ENCODE peak calls at places on chromosomes 1 and 21, in eight cellular contexts. Z, K, H, D, P, F, L and C are unnamed samples.

GRCh38 chr1:65141394-65141793 is 6.6 kb upstream of the AK4 start:
- DNase-seq in F (no peak), H (peak), P (no peak), L (no peak), D (no peak), K (no peak), Z (peak), C (peak)

GRCh38 chr1:2192031-2192995 is 2.3 kb downstream of the FAAP20 start:
- DNase-seq in P (no peak), L (no peak), Z (no peak), D (no peak), F (peak), H (peak), K (no peak), C (no peak)

GRCh38 chr1:226202246-226202645 is 15.7 kb upstream of the ACBD3 start:
- DNase-seq in P (no peak), L (no peak), D (no peak), K (no peak), Z (no peak), F (no peak), H (no peak), C (no peak)

GRCh38 chr1:184181044-184181443 is 129.5 kb downstream of the TSEN15 start:
- DNase-seq in H (no peak), Z (no peak), K (no peak), D (no peak), L (no peak), P (no peak), F (no peak), C (no peak)

GRCh38 chr1:228472655-228473054 is 14.5 kb upstream of the RNF187 start:
- DNase-seq in F (no peak), K (no peak), D (no peak), H (no peak), Z (no peak), P (no peak), L (no peak), C (peak)

GRCh38 chr1:66168467-66168887 is 365.5 kb upstream of the SGIP1 start:
- DNase-seq in P (no peak), K (no peak), F (no peak), L (no peak), H (no peak), Z (peak), D (no peak), C (no peak)

GRCh38 chr1:50968884-50969610 is 998 bp upstream of the CDKN2C start:
- DNase-seq in P (peak), D (peak), F (peak), Z (peak), K (peak), H (peak), L (no peak), C (peak)

GRCh38 chr1:14725641-14726213 is 127.2 kb downstream of the KAZN start:
- DNase-seq in H (no peak), F (no peak), L (no peak), P (no peak), K (no peak), Z (no peak), D (no peak), C (no peak)

GRCh38 chr1:203839081-203839480 is 22.3 kb upstream of the SNRPE start:
- DNase-seq in P (no peak), L (no peak), D (no peak), H (peak), F (no peak), K (no peak), Z (no peak), C (peak)

GRCh38 chr1:210448293-210448892 is 119.7 kb downstream of the HHAT start:
- DNase-seq in P (no peak), K (no peak), D (peak), H (peak), F (peak), Z (peak), L (peak), C (peak)

GRCh38 chr21:45069085-45069484 is 5.3 kb upstream of the ADARB1 start:
- DNase-seq in Z (no peak), D (no peak), L (no peak), P (no peak), F (no peak), H (no peak), K (no peak), C (no peak)

GRCh38 chr1:215595231-215595630 is 28.1 kb downstream of the KCTD3 start:
- DNase-seq in K (no peak), P (no peak), H (no peak), L (no peak), D (no peak), F (no peak), Z (no peak), C (no peak)

GRCh38 chr21:43611598-43612369 is 47.5 kb downstream of the HSF2BP start:
- DNase-seq in L (no peak), D (peak), P (no peak), Z (peak), H (peak), K (peak), F (peak), C (peak)

GRCh38 chr1:22347854-22348760 is 103.5 kb upstream of the ZBTB40 start:
- DNase-seq in L (peak), H (no peak), F (no peak), P (no peak), Z (no peak), K (no peak), D (no peak), C (peak)

GRCh38 chr1:228307218-228308023 is 99.2 kb downstream of the TRIM11 start:
- DNase-seq in D (no peak), K (no peak), Z (no peak), H (no peak), L (no peak), F (no peak), P (no peak), C (no peak)

GRCh38 chr21:43312751-43313169 is 114.2 kb downstream of the SIK1 start:
- DNase-seq in Z (no peak), H (no peak), P (no peak), D (no peak), K (peak), F (no peak), L (no peak), C (no peak)

GRCh38 chr1:178932966-178933603 is 62.2 kb upstream of the ANGPTL1 start:
- DNase-seq in L (no peak), F (no peak), Z (no peak), K (peak), P (no peak), H (no peak), D (no peak), C (no peak)

GRCh38 chr1:200243042-200243437 is 166.8 kb downstream of the ZNF281 start:
- DNase-seq in K (no peak), P (no peak), Z (no peak), D (no peak), H (peak), L (no peak), F (no peak), C (no peak)

GRCh38 chr1:16450863-16451481 is 10.4 kb downstream of the NECAP2 start:
- DNase-seq in F (no peak), L (no peak), Z (no peak), P (no peak), H (no peak), D (no peak), K (no peak), C (no peak)

GRCh38 chr1:214451591-214451990 is 99.8 kb downstream of the PTPN14 start:
- DNase-seq in Z (no peak), H (peak), F (no peak), D (no peak), L (no peak), P (no peak), K (no peak), C (no peak)

GRCh38 chr1:109441105-109441504 is 14.9 kb upstream of the PSMA5 start:
- DNase-seq in H (peak), Z (no peak), D (no peak), K (no peak), L (no peak), P (no peak), F (no peak), C (no peak)

GRCh38 chr1:182129398-182129797 is 67.9 kb upstream of the ZNF648 start:
- DNase-seq in Z (no peak), L (no peak), F (no peak), P (no peak), K (no peak), H (no peak), D (no peak), C (no peak)

GRCh38 chr1:29574871-29575270 is 338.5 kb downstream of the PTPRU start:
- DNase-seq in F (no peak), D (no peak), P (no peak), H (no peak), K (no peak), Z (no peak), L (no peak), C (no peak)

GRCh38 chr1:5650283-5651026 is 341.8 kb downstream of the NPHP4 start:
- DNase-seq in Z (no peak), L (no peak), K (no peak), H (no peak), P (no peak), F (no peak), D (no peak), C (no peak)

GRCh38 chr1:66503841-66504470 is 30.0 kb upstream of the SGIP1 start:
- DNase-seq in D (no peak), L (no peak), H (peak), Z (peak), F (peak), P (no peak), K (peak), C (peak)

GRCh38 chr1:50272923-50273322 is 150.3 kb downstream of the DMRTA2 start:
- DNase-seq in F (no peak), P (no peak), H (no peak), Z (no peak), K (no peak), L (no peak), D (no peak), C (no peak)

GRCh38 chr1:62995173-62995572 is 211.2 kb downstream of the ATG4C start:
- DNase-seq in H (no peak), P (no peak), D (no peak), L (no peak), Z (no peak), K (no peak), F (peak), C (no peak)

GRCh38 chr1:178947688-178948003 is 76.8 kb upstream of the ANGPTL1 start:
- DNase-seq in F (no peak), P (no peak), K (no peak), Z (no peak), H (no peak), D (no peak), L (no peak), C (no peak)

GRCh38 chr1:201636581-201636980 is 97.7 kb downstream of the NAV1 start:
- DNase-seq in Z (peak), K (peak), P (no peak), L (no peak), H (peak), F (no peak), D (no peak), C (peak)

GRCh38 chr1:26317612-26318337 is at the start of gene CD52:
- DNase-seq in L (no peak), H (no peak), Z (no peak), P (peak), F (no peak), D (peak), K (peak), C (no peak)